ENCODE peak calls at places on chromosomes 12 and 14, in four cellular contexts. L, K, O and N are unnamed samples. For H3K9me3, the result is how much of the 10 kb centered on the place peaks cover.

GRCh38 chr12:122411537-122411936 is 10.9 kb downstream of the CLIP1 start:
- DNase-seq in L (no peak), K (no peak), O (no peak), N (no peak)

GRCh38 chr14:52790756-52791203 is 627 bp downstream of the GNPNAT1 start:
- DNase-seq in L (peak), K (no peak), O (no peak), N (no peak)

GRCh38 chr14:75418779-75419768 is 8.7 kb upstream of the JDP2 start:
- DNase-seq in L (peak), K (no peak), O (peak), N (no peak)

GRCh38 chr14:75978249-75978731 is 3.5 kb downstream of the TGFB3 start:
- DNase-seq in L (peak), K (no peak), O (no peak), N (no peak)

GRCh38 chr12:40375076-40375475 is 150.3 kb downstream of the LRRK2 start:
- DNase-seq in L (peak), K (no peak), O (no peak), N (no peak)

GRCh38 chr14:54654600-54654999 is 87.7 kb downstream of the SAMD4A start:
- DNase-seq in L (no peak), K (no peak), O (no peak), N (no peak)

GRCh38 chr12:96658075-96658474 is 168.7 kb downstream of the CFAP54 start:
- DNase-seq in L (no peak), K (no peak), O (no peak), N (no peak)

GRCh38 chr14:32307881-32308582 is 21.1 kb upstream of the AKAP6 start:
- DNase-seq in L (no peak), K (no peak), O (peak), N (no peak)

GRCh38 chr14:52266179-52266578 is 1.3 kb upstream of the PTGDR start:
- DNase-seq in L (no peak), K (no peak), O (no peak), N (no peak)

GRCh38 chr12:48350249-48351021 is at the start of gene ZNF641:
- DNase-seq in L (peak), K (peak), O (peak), N (peak)

GRCh38 chr14:50714452-50715073 is 46.5 kb upstream of the SAV1 start:
- DNase-seq in L (peak), K (no peak), O (no peak), N (no peak)

GRCh38 chr12:113242560-113242959 is 21.3 kb downstream of the TPCN1 start:
- DNase-seq in L (no peak), K (no peak), O (no peak), N (no peak)

GRCh38 chr12:107372229-107372658 is 278.9 kb upstream of the CRY1 start:
- DNase-seq in L (peak), K (no peak), O (no peak), N (no peak)

GRCh38 chr14:106044949-106045596 is 518.7 kb downstream of the TMEM121 start:
- DNase-seq in L (no peak), K (no peak), O (peak), N (peak)

GRCh38 chr12:62767506-62767905 is 167.4 kb downstream of the PPM1H start:
- DNase-seq in L (no peak), K (no peak), O (no peak), N (no peak)

GRCh38 chr12:9647825-9648700 is 21.4 kb upstream of the CLEC2D start:
- DNase-seq in L (peak), K (peak), O (peak), N (peak)

GRCh38 chr12:92973614-92974013 is 44.5 kb upstream of the EEA1 start:
- DNase-seq in L (no peak), K (no peak), O (no peak), N (no peak)

GRCh38 chr14:92362781-92363235 is 39.8 kb downstream of the SLC24A4 start:
- DNase-seq in L (no peak), K (peak), O (peak), N (no peak)

GRCh38 chr12:84964048-84964447 is 51.4 kb upstream of the SLC6A15 start:
- DNase-seq in L (no peak), K (no peak), O (no peak), N (no peak)

GRCh38 chr12:87171356-87171755 is 857.8 kb downstream of the C12orf50 start:
- DNase-seq in L (no peak), K (no peak), O (no peak), N (no peak)

GRCh38 chr14:103393687-103394626 is 8.7 kb downstream of the MARK3 start:
- DNase-seq in L (peak), K (no peak), O (no peak), N (no peak)

GRCh38 chr12:25194211-25194610 is 749 bp downstream of the DNAI7 start:
- DNase-seq in L (no peak), K (no peak), O (no peak), N (no peak)

GRCh38 chr12:116333402-116333801 is 55.9 kb upstream of the MED13L start:
- DNase-seq in L (no peak), K (no peak), O (no peak), N (no peak)

GRCh38 chr14:103257211-103257962 is 76.7 kb upstream of the EIF5 start:
- DNase-seq in L (no peak), K (no peak), O (no peak), N (no peak)

GRCh38 chr14:34965912-34966311 is 16.9 kb upstream of the SRP54 start:
- DNase-seq in L (no peak), K (no peak), O (no peak), N (no peak)

GRCh38 chr12:41439858-41440257 is 251.7 kb downstream of the PDZRN4 start:
- DNase-seq in L (peak), K (no peak), O (no peak), N (no peak)

GRCh38 chr12:30796891-30797371 is 42.2 kb upstream of the CAPRIN2 start:
- DNase-seq in L (no peak), K (no peak), O (no peak), N (no peak)

GRCh38 chr14:58738876-58739275 is 101.1 kb downstream of the DACT1 start:
- DNase-seq in L (no peak), K (no peak), O (no peak), N (no peak)

GRCh38 chr14:90534091-90534837 is 137.4 kb downstream of the CALM1 start:
- DNase-seq in L (no peak), K (no peak), O (no peak), N (no peak)

GRCh38 chr14:74532246-74532645 is 38.7 kb downstream of the ISCA2 start:
- DNase-seq in L (no peak), K (no peak), O (no peak), N (no peak)

GRCh38 chr12:117188961-117189724 is 1.1 kb downstream of the FBXO21 start:
- DNase-seq in L (no peak), K (peak), O (no peak), N (no peak)

GRCh38 chr12:71636704-71637115 is 26.9 kb downstream of the ZFC3H1 start:
- DNase-seq in L (peak), K (no peak), O (no peak), N (no peak)

GRCh38 chr14:58882577-58883018 is 244.8 kb downstream of the DACT1 start:
- DNase-seq in L (no peak), K (no peak), O (no peak), N (no peak)

GRCh38 chr14:105067140-105067968 is 2.1 kb upstream of the GPR132 start:
- DNase-seq in L (no peak), K (no peak), O (no peak), N (no peak)

GRCh38 chr12:118055144-118055557 is 5.8 kb downstream of the WSB2 start:
- DNase-seq in L (peak), K (peak), O (peak), N (peak)

GRCh38 chr14:98736701-98737338 is 535.2 kb downstream of the BCL11B start:
- DNase-seq in L (no peak), K (no peak), O (no peak), N (no peak)
- H3K9me3 ChIP-seq in L (under half), K (under half), O (under half), N (under half)

GRCh38 chr12:124477109-124477915 is 90.1 kb downstream of the NCOR2 start:
- DNase-seq in L (no peak), K (no peak), O (no peak), N (no peak)
- H3K9me3 ChIP-seq in L (under half), K (under half), O (under half), N (under half)

DNA sequence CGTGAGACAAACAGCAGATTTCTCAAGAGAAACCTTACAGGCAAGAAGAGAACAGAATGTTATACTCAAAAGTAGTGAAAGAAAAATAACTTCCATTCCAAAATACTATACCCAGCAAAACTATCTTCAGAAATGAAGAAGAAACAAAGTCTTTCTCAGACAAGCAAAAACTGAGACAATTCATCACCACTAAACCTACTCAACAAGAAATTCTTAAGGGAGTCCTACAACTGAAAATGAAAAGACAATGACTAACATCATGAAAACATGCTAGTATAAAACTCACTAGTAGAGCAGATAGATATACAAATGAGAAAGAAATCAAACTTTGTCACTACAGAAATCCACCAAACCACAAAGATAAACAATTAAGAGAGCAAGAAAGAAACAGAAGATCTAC is 106.5 kb downstream of the CEP83 start:
- DNase-seq in L (no peak), K (no peak), O (no peak), N (no peak)
- H3K9me3 ChIP-seq in L (under half), K (under half), O (under half), N (half or more)

GRCh38 chr12:131413471-131413870 is 297.4 kb upstream of the SFSWAP start:
- DNase-seq in L (no peak), K (no peak), O (no peak), N (no peak)
- H3K9me3 ChIP-seq in L (under half), K (under half), O (under half), N (under half)

DNA sequence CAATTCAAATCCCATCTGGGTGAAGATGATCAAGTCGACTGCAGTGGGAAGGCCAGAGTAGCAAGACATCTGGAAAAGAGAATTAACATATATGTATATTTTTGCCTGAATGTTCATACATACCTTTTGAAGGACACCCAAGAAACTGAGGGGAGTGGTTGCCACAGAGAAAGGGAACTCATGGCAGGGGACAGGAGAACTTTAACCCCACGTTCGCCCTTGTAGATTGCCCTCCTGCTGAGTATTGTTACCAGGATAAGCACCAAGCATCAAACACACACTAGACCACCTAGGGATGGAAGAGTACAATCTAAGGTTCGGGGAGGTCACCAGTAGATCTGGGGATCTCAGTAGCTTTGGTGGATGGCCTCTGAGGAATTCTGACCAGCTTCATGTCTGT is 9.7 kb downstream of the KRT1 start:
- DNase-seq in L (no peak), K (no peak), O (no peak), N (no peak)
- H3K9me3 ChIP-seq in L (under half), K (under half), O (under half), N (under half)

GRCh38 chr14:66471584-66471983 is 14.6 kb upstream of the CCDC196 start:
- DNase-seq in L (no peak), K (no peak), O (no peak), N (no peak)
- H3K9me3 ChIP-seq in L (under half), K (under half), O (under half), N (under half)

GRCh38 chr12:46858368-46858767 is 32.6 kb upstream of the SLC38A4 start:
- DNase-seq in L (peak), K (no peak), O (no peak), N (no peak)

GRCh38 chr12:46857486-46857885 is 31.7 kb upstream of the SLC38A4 start:
- DNase-seq in L (no peak), K (no peak), O (no peak), N (no peak)

DNA sequence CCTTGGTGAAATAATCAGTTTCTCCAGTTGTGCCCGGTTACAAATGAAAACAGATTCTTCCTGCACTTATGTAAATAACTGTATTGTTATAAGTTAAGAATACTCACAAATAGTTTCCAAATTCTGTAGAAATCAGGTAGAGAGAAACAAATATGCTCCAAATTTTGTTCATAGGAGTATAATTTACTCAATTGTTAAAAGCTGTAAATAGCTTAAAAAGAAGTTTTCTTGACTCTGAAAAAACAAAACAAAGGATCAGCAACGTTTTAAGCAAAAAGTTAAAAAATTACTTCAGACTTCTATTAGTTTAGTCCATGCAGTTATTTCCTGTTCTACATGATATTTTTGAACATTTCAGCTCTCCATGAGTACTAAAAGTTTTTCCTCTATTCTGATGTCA is 30.0 kb upstream of the SLC38A4 start:
- DNase-seq in L (no peak), K (no peak), O (no peak), N (no peak)
- H3K9me3 ChIP-seq in L (under half), K (under half), O (under half), N (under half)

GRCh38 chr12:34371050-34371449 is 348.8 kb downstream of the ALG10 start:
- DNase-seq in L (no peak), K (no peak), O (no peak), N (no peak)
- H3K9me3 ChIP-seq in L (under half), K (under half), O (under half), N (under half)

DNA sequence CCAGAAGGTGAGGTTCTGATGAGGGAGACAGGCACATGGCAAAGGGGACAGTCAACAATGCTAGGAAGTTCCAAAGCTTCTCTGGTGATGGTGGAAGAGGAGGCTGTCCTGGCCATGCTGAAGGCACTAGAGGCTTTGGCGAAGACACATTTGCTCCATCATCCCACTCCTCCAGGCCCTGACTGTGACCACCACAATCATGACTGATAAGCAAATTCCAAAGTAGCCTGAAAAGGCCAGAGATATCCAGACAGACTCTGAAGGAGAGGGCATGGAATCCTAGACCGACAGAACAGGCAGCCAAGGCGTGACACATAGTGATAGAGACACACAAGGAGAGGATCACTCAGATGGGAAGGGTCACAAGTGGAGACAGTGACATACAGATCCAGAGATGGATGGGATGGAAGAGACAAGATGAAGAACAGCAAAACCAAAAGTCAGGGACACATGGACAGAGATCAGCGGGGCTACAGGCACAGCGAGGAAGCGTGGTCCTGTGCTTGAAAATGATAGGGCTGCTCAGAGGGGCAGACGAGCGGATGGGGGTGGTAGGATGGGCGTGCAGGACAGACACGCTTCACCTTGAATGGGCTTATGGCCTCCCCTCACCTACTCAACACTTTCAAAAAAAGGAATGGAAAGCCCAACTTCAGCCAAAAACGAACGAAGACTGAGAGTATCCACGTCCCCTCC is 1.3 kb downstream of the ZFHX2 start:
- DNase-seq in L (no peak), K (no peak), O (no peak), N (no peak)
- H3K9me3 ChIP-seq in L (under half), K (under half), O (under half), N (under half)

GRCh38 chr14:29814153-29815057 is 113.2 kb downstream of the PRKD1 start:
- DNase-seq in L (no peak), K (peak), O (no peak), N (no peak)
- H3K9me3 ChIP-seq in L (under half), K (under half), O (under half), N (under half)